ENCODE peak calls at places on chromosomes 1 and 21, in nine cellular contexts. One of them, this sample, is unnamed.

GRCh38 chr21:40386301-40386911 is 460.6 kb downstream of the DSCAM start:
- DNase-seq in MCF 10A: peak; percentile 38
- DNase-seq in CD8-positive, alpha-beta T cell: no peak
- DNase-seq in upper lobe of right lung: peak; percentile 81
- DNase-seq in dorsolateral prefrontal cortex: peak; percentile 74
- DNase-seq in fibroblast of lung: peak; percentile 25
- DNase-seq in AG09319: no peak
- DNase-seq in B cell: peak; percentile 15
- DNase-seq in AG09309: no peak
- DNase-seq in this sample: peak; percentile 65

GRCh38 chr1:112862753-112863426 is 93.1 kb downstream of the SLC16A1 start:
- DNase-seq in MCF 10A: no peak
- DNase-seq in CD8-positive, alpha-beta T cell: no peak
- DNase-seq in upper lobe of right lung: no peak
- DNase-seq in dorsolateral prefrontal cortex: no peak
- DNase-seq in fibroblast of lung: no peak
- DNase-seq in AG09319: no peak
- DNase-seq in B cell: no peak
- DNase-seq in AG09309: no peak
- DNase-seq in this sample: no peak

GRCh38 chr21:32325706-32326105 is 27.1 kb downstream of the MRAP start:
- DNase-seq in MCF 10A: no peak
- DNase-seq in CD8-positive, alpha-beta T cell: no peak
- DNase-seq in upper lobe of right lung: no peak
- DNase-seq in dorsolateral prefrontal cortex: no peak
- DNase-seq in fibroblast of lung: no peak
- DNase-seq in AG09319: no peak
- DNase-seq in B cell: no peak
- DNase-seq in AG09309: no peak
- DNase-seq in this sample: no peak

GRCh38 chr1:45973106-45973505 is 159.3 kb downstream of the PIK3R3 start:
- DNase-seq in MCF 10A: no peak
- DNase-seq in CD8-positive, alpha-beta T cell: no peak
- DNase-seq in upper lobe of right lung: no peak
- DNase-seq in dorsolateral prefrontal cortex: no peak
- DNase-seq in fibroblast of lung: no peak
- DNase-seq in AG09319: no peak
- DNase-seq in B cell: no peak
- DNase-seq in AG09309: no peak
- DNase-seq in this sample: no peak

GRCh38 chr1:227805606-227806197 is 9.8 kb upstream of the PRSS38 start:
- DNase-seq in MCF 10A: peak; percentile 100
- DNase-seq in CD8-positive, alpha-beta T cell: no peak
- DNase-seq in upper lobe of right lung: no peak
- DNase-seq in dorsolateral prefrontal cortex: no peak
- DNase-seq in fibroblast of lung: peak; percentile 99
- DNase-seq in AG09319: peak; percentile 60
- DNase-seq in B cell: no peak
- DNase-seq in AG09309: peak; percentile 87
- DNase-seq in this sample: no peak

GRCh38 chr1:94773931-94774422 is 46.2 kb upstream of the SLC44A3 start:
- DNase-seq in MCF 10A: peak; percentile 66
- DNase-seq in CD8-positive, alpha-beta T cell: no peak
- DNase-seq in upper lobe of right lung: peak; percentile 71
- DNase-seq in dorsolateral prefrontal cortex: no peak
- DNase-seq in fibroblast of lung: peak; percentile 70
- DNase-seq in AG09319: no peak
- DNase-seq in B cell: no peak
- DNase-seq in AG09309: no peak
- DNase-seq in this sample: no peak

GRCh38 chr1:26538480-26539412 is 9.2 kb downstream of the RPS6KA1 start:
- DNase-seq in MCF 10A: peak; percentile 67
- DNase-seq in CD8-positive, alpha-beta T cell: no peak
- DNase-seq in upper lobe of right lung: no peak
- DNase-seq in dorsolateral prefrontal cortex: no peak
- DNase-seq in fibroblast of lung: peak; percentile 17
- DNase-seq in AG09319: no peak
- DNase-seq in B cell: peak; percentile 51
- DNase-seq in AG09309: no peak
- DNase-seq in this sample: peak; percentile 32

GRCh38 chr1:46152021-46152420 is 19.6 kb upstream of the PIK3R3 start:
- DNase-seq in MCF 10A: no peak
- DNase-seq in CD8-positive, alpha-beta T cell: no peak
- DNase-seq in upper lobe of right lung: no peak
- DNase-seq in dorsolateral prefrontal cortex: no peak
- DNase-seq in fibroblast of lung: peak; percentile 93
- DNase-seq in AG09319: no peak
- DNase-seq in B cell: no peak
- DNase-seq in AG09309: peak; percentile 52
- DNase-seq in this sample: no peak

GRCh38 chr1:67208217-67208616 is 42.0 kb downstream of the IL23R start:
- DNase-seq in MCF 10A: no peak
- DNase-seq in CD8-positive, alpha-beta T cell: no peak
- DNase-seq in upper lobe of right lung: no peak
- DNase-seq in dorsolateral prefrontal cortex: no peak
- DNase-seq in fibroblast of lung: no peak
- DNase-seq in AG09319: no peak
- DNase-seq in B cell: no peak
- DNase-seq in AG09309: no peak
- DNase-seq in this sample: no peak

GRCh38 chr1:244337839-244338238 is 113.9 kb downstream of the ADSS2 start:
- DNase-seq in MCF 10A: no peak
- DNase-seq in CD8-positive, alpha-beta T cell: no peak
- DNase-seq in upper lobe of right lung: no peak
- DNase-seq in dorsolateral prefrontal cortex: no peak
- DNase-seq in fibroblast of lung: no peak
- DNase-seq in AG09319: no peak
- DNase-seq in B cell: no peak
- DNase-seq in AG09309: no peak
- DNase-seq in this sample: no peak

DNA sequence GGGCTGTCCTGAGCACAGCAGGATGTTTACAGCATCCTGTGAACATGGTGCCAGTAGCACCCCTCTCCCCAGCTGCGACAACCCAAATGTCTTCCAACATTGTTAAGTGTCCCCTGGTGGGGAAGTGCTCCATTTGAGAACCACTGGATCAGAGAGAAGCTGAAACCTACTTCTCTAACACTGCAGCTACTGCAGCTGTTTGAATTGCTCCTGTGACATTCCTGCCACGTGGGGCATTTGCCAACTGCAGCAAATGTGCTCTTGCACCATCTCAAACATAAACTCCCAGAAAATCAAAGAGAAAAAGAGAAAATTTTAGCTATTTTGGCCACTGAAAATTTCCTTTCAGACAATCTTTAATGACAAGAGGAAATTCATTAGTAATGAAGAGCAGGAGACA is 11.0 kb downstream of the SLC2A5 start:
- DNase-seq in MCF 10A: no peak
- DNase-seq in CD8-positive, alpha-beta T cell: no peak
- DNase-seq in upper lobe of right lung: no peak
- DNase-seq in dorsolateral prefrontal cortex: no peak
- DNase-seq in fibroblast of lung: no peak
- DNase-seq in AG09319: no peak
- DNase-seq in B cell: no peak
- DNase-seq in AG09309: no peak
- DNase-seq in this sample: no peak
- TF ChIP-seq CTCF in MCF 10A: no peak
- TF ChIP-seq CTCF in CD8-positive, alpha-beta T cell: no peak
- TF ChIP-seq CTCF in upper lobe of right lung: no peak
- TF ChIP-seq CTCF in dorsolateral prefrontal cortex: no peak
- TF ChIP-seq CTCF in fibroblast of lung: peak; percentile 48
- TF ChIP-seq CTCF in AG09319: peak; percentile 40
- TF ChIP-seq CTCF in B cell: no peak
- TF ChIP-seq CTCF in AG09309: peak; percentile 34
- TF ChIP-seq CTCF in this sample: peak; percentile 19

GRCh38 chr1:156136970-156137483 is 16.4 kb upstream of the SEMA4A start:
- DNase-seq in MCF 10A: no peak
- DNase-seq in CD8-positive, alpha-beta T cell: no peak
- DNase-seq in upper lobe of right lung: no peak
- DNase-seq in dorsolateral prefrontal cortex: no peak
- DNase-seq in fibroblast of lung: no peak
- DNase-seq in AG09319: no peak
- DNase-seq in B cell: no peak
- DNase-seq in AG09309: no peak
- DNase-seq in this sample: no peak
- TF ChIP-seq CTCF in MCF 10A: peak; percentile 10
- TF ChIP-seq CTCF in CD8-positive, alpha-beta T cell: no peak
- TF ChIP-seq CTCF in upper lobe of right lung: no peak
- TF ChIP-seq CTCF in dorsolateral prefrontal cortex: no peak
- TF ChIP-seq CTCF in fibroblast of lung: no peak
- TF ChIP-seq CTCF in AG09319: peak; percentile 12
- TF ChIP-seq CTCF in B cell: no peak
- TF ChIP-seq CTCF in AG09309: peak; percentile 18
- TF ChIP-seq CTCF in this sample: peak; percentile 24

DNA sequence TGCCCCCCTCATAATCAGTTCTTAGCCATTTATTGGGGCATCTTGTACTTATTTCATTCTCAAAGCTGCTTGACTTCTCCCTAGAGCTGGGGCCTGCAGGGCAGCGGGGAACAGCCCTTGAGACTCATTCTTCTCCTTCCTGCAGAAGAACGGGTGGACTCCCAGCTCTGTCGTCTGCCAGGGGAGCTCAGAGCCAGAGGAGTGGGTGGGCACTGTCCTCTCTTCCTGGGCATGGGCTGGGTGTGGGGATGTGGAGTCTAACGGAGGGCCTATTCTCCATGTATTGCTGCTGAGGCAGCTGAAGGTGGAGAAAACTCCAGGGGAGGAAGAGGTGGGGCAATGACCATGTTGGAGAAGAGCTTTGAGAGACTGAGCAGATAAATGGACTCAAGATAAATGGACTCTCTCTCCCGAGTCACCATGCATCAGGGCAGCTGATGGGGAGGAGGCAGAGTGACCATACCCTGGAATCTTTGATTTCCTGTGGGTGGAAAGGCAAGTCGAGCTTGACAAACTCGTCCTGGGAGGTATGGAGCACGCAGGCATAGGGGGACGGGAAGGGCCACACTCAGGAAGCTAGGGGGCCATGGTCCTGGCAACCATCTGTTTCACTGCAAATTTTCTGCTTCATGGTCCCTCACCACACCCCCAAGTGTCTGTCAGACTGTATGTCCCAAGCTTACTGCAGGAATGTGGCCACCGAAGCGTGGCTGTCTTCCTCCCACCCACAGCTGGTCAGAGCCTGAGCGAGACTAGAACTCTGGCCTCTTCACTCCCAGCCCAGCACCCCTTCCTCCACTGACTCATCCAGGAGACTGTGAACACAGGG is 56.9 kb upstream of the ATP2B4 start:
- DNase-seq in MCF 10A: no peak
- DNase-seq in CD8-positive, alpha-beta T cell: no peak
- DNase-seq in upper lobe of right lung: no peak
- DNase-seq in dorsolateral prefrontal cortex: no peak
- DNase-seq in fibroblast of lung: peak; percentile 95
- DNase-seq in AG09319: no peak
- DNase-seq in B cell: no peak
- DNase-seq in AG09309: no peak
- DNase-seq in this sample: no peak
- TF ChIP-seq CTCF in MCF 10A: no peak
- TF ChIP-seq CTCF in CD8-positive, alpha-beta T cell: no peak
- TF ChIP-seq CTCF in upper lobe of right lung: no peak
- TF ChIP-seq CTCF in dorsolateral prefrontal cortex: no peak
- TF ChIP-seq CTCF in fibroblast of lung: no peak
- TF ChIP-seq CTCF in AG09319: no peak
- TF ChIP-seq CTCF in B cell: no peak
- TF ChIP-seq CTCF in AG09309: no peak
- TF ChIP-seq CTCF in this sample: no peak

GRCh38 chr1:204532832-204533231 is 16.6 kb downstream of the MDM4 start:
- DNase-seq in MCF 10A: no peak
- DNase-seq in CD8-positive, alpha-beta T cell: no peak
- DNase-seq in upper lobe of right lung: no peak
- DNase-seq in dorsolateral prefrontal cortex: no peak
- DNase-seq in fibroblast of lung: no peak
- DNase-seq in AG09319: no peak
- DNase-seq in B cell: no peak
- DNase-seq in AG09309: no peak
- DNase-seq in this sample: no peak

GRCh38 chr1:204530932-204531331 is 14.7 kb downstream of the MDM4 start:
- DNase-seq in MCF 10A: no peak
- DNase-seq in CD8-positive, alpha-beta T cell: no peak
- DNase-seq in upper lobe of right lung: no peak
- DNase-seq in dorsolateral prefrontal cortex: no peak
- DNase-seq in fibroblast of lung: no peak
- DNase-seq in AG09319: no peak
- DNase-seq in B cell: no peak
- DNase-seq in AG09309: no peak
- DNase-seq in this sample: no peak

GRCh38 chr1:204528677-204529076 is 12.5 kb downstream of the MDM4 start:
- DNase-seq in MCF 10A: no peak
- DNase-seq in CD8-positive, alpha-beta T cell: no peak
- DNase-seq in upper lobe of right lung: no peak
- DNase-seq in dorsolateral prefrontal cortex: no peak
- DNase-seq in fibroblast of lung: no peak
- DNase-seq in AG09319: no peak
- DNase-seq in B cell: no peak
- DNase-seq in AG09309: no peak
- DNase-seq in this sample: no peak

GRCh38 chr1:204528241-204528640 is 12.0 kb downstream of the MDM4 start:
- DNase-seq in MCF 10A: no peak
- DNase-seq in CD8-positive, alpha-beta T cell: no peak
- DNase-seq in upper lobe of right lung: no peak
- DNase-seq in dorsolateral prefrontal cortex: no peak
- DNase-seq in fibroblast of lung: no peak
- DNase-seq in AG09319: no peak
- DNase-seq in B cell: no peak
- DNase-seq in AG09309: no peak
- DNase-seq in this sample: no peak

DNA sequence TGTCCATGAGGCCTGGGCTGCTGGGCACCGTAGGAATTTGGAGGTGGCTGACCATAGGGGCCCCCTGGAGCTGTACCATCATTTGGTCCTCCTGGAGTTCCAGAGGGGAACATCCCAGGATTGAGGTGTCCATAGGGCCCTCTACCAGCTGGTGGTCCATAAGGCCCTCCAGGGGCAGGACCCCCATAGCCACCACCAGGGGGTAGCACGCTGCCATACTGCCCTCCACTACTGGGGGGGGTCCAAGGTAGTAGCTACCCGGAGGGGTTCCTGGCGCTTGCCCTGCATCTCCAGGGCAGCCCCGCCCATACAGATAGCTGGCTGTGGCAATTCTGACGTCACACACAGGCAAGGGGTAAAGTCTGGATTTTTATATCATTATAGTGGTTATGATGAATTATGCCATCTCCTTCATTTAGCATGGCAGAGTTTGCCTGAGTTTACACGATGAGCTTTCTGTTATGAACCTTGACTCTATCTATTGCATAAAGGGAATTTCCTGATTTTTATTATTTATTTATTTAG is 13.2 kb downstream of the MDM4 start:
- DNase-seq in MCF 10A: no peak
- DNase-seq in CD8-positive, alpha-beta T cell: peak; percentile 27
- DNase-seq in upper lobe of right lung: no peak
- DNase-seq in dorsolateral prefrontal cortex: no peak
- DNase-seq in fibroblast of lung: no peak
- DNase-seq in AG09319: no peak
- DNase-seq in B cell: no peak
- DNase-seq in AG09309: no peak
- DNase-seq in this sample: no peak
- TF ChIP-seq CTCF in MCF 10A: no peak
- TF ChIP-seq CTCF in CD8-positive, alpha-beta T cell: no peak
- TF ChIP-seq CTCF in upper lobe of right lung: no peak
- TF ChIP-seq CTCF in dorsolateral prefrontal cortex: no peak
- TF ChIP-seq CTCF in fibroblast of lung: no peak
- TF ChIP-seq CTCF in AG09319: no peak
- TF ChIP-seq CTCF in B cell: no peak
- TF ChIP-seq CTCF in AG09309: no peak
- TF ChIP-seq CTCF in this sample: peak; percentile 21

This sample was measured in neural crest cell.